ENCODE peak calls at places on chromosomes 13 and 19, in four cellular contexts. Q, F, E and O are unnamed samples.

GRCh38 chr19:23415561-23416191 is 20.4 kb upstream of the ZNF91 start:
- DNase-seq in Q (no peak), F (no peak), E (no peak), O (no peak)

GRCh38 chr19:4061178-4061682 is 5.5 kb downstream of the ZBTB7A start:
- DNase-seq in Q (peak), F (no peak), E (no peak), O (no peak)

GRCh38 chr19:17803264-17803896 is 8.4 kb downstream of the B3GNT3 start:
- DNase-seq in Q (peak), F (no peak), E (no peak), O (no peak)

GRCh38 chr19:7397687-7398086 is 49.0 kb downstream of the ARHGEF18 start:
- DNase-seq in Q (no peak), F (no peak), E (no peak), O (no peak)

GRCh38 chr13:85864963-85865530 is 65.8 kb upstream of the SLITRK6 start:
- DNase-seq in Q (peak), F (no peak), E (no peak), O (no peak)

GRCh38 chr19:10346509-10346908 is 7.1 kb upstream of the ICAM3 start:
- DNase-seq in Q (peak), F (no peak), E (no peak), O (no peak)

GRCh38 chr19:12782424-12783225 is 7.3 kb upstream of the HOOK2 start:
- DNase-seq in Q (peak), F (no peak), E (peak), O (no peak)

GRCh38 chr19:3970313-3970807 is 539 bp downstream of the DAPK3 start:
- DNase-seq in Q (no peak), F (no peak), E (no peak), O (no peak)

GRCh38 chr19:56633021-56633420 is 9.9 kb upstream of the SMIM17 start:
- DNase-seq in Q (no peak), F (no peak), E (no peak), O (no peak)

GRCh38 chr19:1672038-1672768 is 19.8 kb upstream of the TCF3 start:
- DNase-seq in Q (peak), F (no peak), E (peak), O (no peak)

GRCh38 chr19:4624733-4625362 is 14.5 kb upstream of the TNFAIP8L1 start:
- DNase-seq in Q (peak), F (no peak), E (peak), O (no peak)

GRCh38 chr19:3132971-3133792 is 2.7 kb upstream of the GNA15 start:
- DNase-seq in Q (peak), F (peak), E (peak), O (peak)

GRCh38 chr19:3358392-3358918 is 7.9 kb upstream of the NFIC start:
- DNase-seq in Q (no peak), F (no peak), E (peak), O (no peak)

GRCh38 chr19:3140667-3141038 is 4.8 kb downstream of the GNA15 start:
- DNase-seq in Q (no peak), F (no peak), E (no peak), O (no peak)

GRCh38 chr19:42401365-42402303 is 11.5 kb upstream of the CNFN start:
- DNase-seq in Q (peak), F (no peak), E (peak), O (peak)

GRCh38 chr19:13411899-13412298 is 94.4 kb downstream of the CACNA1A start:
- DNase-seq in Q (no peak), F (no peak), E (no peak), O (no peak)

GRCh38 chr19:18809149-18809978 is 18.3 kb upstream of the COMP start:
- DNase-seq in Q (peak), F (no peak), E (no peak), O (no peak)

GRCh38 chr13:112346173-112346898 is 29.8 kb upstream of the SPACA7 start:
- DNase-seq in Q (no peak), F (no peak), E (no peak), O (no peak)

GRCh38 chr19:50728084-50728737 is 5.0 kb downstream of the CLEC11A start:
- DNase-seq in Q (peak), F (no peak), E (peak), O (no peak)

GRCh38 chr19:2255112-2255845 is 938 bp downstream of the JSRP1 start:
- DNase-seq in Q (no peak), F (no peak), E (no peak), O (no peak)

GRCh38 chr13:113597386-113598080 is 13.0 kb downstream of the TFDP1 start:
- DNase-seq in Q (no peak), F (no peak), E (no peak), O (no peak)

GRCh38 chr19:51531349-51532315 is at the start of gene SIGLEC6:
- DNase-seq in Q (peak), F (peak), E (no peak), O (peak)

GRCh38 chr13:109782823-109783411 is 3.5 kb downstream of the IRS2 start:
- DNase-seq in Q (no peak), F (no peak), E (no peak), O (no peak)

GRCh38 chr19:47190167-47190727 is 40.8 kb downstream of the BBC3 start:
- DNase-seq in Q (no peak), F (no peak), E (peak), O (no peak)

GRCh38 chr13:44976949-44977583 is 12.2 kb downstream of the NUFIP1 start:
- DNase-seq in Q (no peak), F (no peak), E (no peak), O (no peak)

GRCh38 chr13:109790951-109791605 is 4.7 kb upstream of the IRS2 start:
- DNase-seq in Q (peak), F (no peak), E (no peak), O (no peak)

GRCh38 chr19:40599331-40600085 is 1.7 kb upstream of the LTBP4 start:
- DNase-seq in Q (no peak), F (no peak), E (no peak), O (no peak)

GRCh38 chr13:39552233-39552632 is 50.8 kb downstream of the LHFPL6 start:
- DNase-seq in Q (no peak), F (no peak), E (no peak), O (no peak)

GRCh38 chr19:42132851-42133528 is 744 bp upstream of the POU2F2 start:
- DNase-seq in Q (peak), F (peak), E (peak), O (peak)

GRCh38 chr13:21310220-21310619 is 133.8 kb downstream of the MRPL57 start:
- DNase-seq in Q (no peak), F (no peak), E (no peak), O (no peak)

DNA sequence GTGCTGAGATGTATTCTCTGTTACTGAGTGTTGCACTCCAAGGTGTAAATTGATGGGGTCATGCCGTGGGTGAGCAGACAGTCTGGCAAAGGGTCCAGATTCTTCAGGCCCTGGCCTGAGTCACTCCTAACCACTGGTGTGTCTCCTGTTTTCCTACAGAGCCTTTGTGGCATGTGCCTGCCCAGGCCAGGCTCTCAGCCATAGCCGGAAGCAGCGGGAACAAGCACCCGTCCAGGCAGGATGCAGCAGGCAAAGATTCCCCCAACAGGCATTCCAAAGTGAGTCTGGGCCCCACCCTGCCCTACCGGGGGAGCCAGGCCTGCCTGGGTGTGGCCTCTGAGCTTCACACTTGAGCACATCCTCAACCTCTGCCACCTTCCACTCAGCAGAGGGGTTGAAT is 61.9 kb downstream of the DPF1 start:
- DNase-seq in Q (no peak), F (no peak), E (no peak), O (no peak)
- TF ChIP-seq SPI1 in Q (no peak), F (no peak), E (no peak), O (no peak)

GRCh38 chr19:31110331-31110730 is 238.9 kb downstream of the TSHZ3 start:
- DNase-seq in Q (peak), F (no peak), E (no peak), O (no peak)
- TF ChIP-seq SPI1 in Q (no peak), F (no peak), E (no peak), O (no peak)

DNA sequence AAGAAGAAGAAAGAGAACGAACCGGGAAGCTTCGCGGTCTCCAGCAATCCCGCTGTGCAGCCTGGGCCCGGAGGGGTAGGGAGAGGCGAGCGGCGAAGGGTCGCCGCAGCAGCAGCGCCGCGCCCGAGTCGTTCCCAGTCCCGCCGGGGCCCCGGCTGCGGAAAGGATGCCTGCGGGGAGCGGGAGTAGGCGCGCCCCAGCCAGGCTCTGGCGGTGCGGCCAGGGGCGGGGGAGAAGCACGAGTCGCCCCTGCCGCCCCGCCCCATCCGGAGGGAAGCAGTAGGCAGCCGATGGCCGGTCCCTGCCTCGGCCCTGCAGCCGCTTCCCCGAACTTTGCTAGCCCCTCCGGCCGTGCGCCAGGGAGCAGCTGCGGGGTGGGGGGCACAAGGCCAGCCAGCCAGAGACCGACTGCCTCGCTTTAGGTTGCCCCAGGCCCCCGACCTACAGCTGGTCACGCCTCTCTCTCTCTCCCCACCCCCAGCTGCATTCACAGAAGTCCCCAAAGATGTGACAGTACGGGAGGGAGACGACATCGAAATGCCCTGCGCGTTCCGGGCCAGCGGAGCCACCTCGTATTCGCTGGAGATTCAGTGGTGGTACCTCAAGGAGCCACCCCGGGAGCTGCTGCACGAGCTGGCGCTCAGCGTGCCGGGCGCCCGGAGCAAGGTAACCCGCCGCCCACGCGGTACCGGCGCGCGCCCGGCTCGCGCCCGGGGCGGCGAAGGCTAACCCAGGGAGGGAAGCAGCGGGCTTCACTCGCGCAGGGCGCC is 1.1 kb downstream of the VSTM2B start:
- DNase-seq in Q (no peak), F (no peak), E (peak), O (peak)
- TF ChIP-seq SPI1 in Q (no peak), F (no peak), E (no peak), O (no peak)

GRCh38 chr13:52003551-52003950 is 7.7 kb downstream of the ATP7B start:
- DNase-seq in Q (no peak), F (no peak), E (no peak), O (no peak)
- TF ChIP-seq SPI1 in Q (no peak), F (no peak), E (no peak), O (no peak)

DNA sequence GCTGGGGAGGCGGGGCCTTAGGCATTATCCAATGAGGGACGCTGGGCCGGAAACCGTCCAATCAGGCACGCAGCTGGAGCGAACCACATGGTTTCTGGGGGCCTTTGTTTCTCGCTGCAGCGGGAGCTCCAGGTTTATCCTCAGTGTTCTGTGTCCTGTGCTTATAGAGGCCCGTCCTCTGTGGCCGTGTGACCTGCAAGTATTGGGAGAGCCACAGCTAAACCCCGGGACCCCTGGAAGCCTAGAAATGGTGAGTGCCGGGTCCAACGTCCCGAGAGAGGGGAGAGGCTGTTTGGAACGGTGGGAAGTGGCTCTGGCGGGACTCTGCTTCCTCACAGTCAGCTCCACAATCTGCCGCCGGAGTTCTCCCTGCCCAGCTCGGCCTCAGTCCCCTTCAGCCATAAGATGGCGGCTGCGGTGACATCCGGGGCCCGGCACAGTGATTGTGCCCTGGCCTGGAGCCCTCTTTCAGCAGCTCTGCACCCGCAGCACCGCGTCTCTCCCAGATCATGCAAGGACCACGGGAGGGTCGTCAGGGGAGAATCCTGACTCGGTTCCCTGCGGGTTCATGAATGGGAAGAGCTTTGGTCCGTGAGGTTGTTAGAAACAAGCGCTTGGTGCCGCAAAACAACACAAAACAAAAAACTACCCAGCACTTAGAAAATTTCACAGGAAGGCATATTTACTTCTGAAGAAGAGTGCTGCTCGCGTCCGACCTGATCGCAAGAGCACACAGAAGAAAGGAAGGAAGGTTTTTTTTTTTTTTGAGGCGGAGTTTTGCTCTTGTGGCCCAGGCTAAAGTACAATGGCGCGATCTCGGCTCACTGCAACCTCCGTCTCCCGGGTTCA is at the start of gene ZNF253:
- DNase-seq in Q (peak), F (peak), E (peak), O (peak)
- TF ChIP-seq SPI1 in Q (no peak), F (peak), E (peak), O (no peak)